ENCODE peak calls at places on chromosomes 11 and 22, in ten cellular contexts. U, T, E, W, M, L, G, V, B and N are unnamed samples. For H3K9me3, the result is how much of the 10 kb centered on the place peaks cover.

GRCh38 chr22:48431014-48431413 is 1396.7 kb downstream of the BRD1 start:
- DNase-seq in U (no peak), T (peak), E (no peak), W (no peak), M (no peak), L (no peak), G (no peak), V (no peak), B (no peak), N (no peak)

GRCh38 chr11:8614497-8614896 is 20.5 kb upstream of the STK33 start:
- DNase-seq in U (no peak), T (no peak), E (no peak), W (no peak), M (no peak), L (no peak), G (no peak), V (no peak), B (no peak), N (no peak)

GRCh38 chr22:42418811-42419243 is 13.4 kb downstream of the NFAM1 start:
- DNase-seq in U (peak), T (no peak), E (no peak), W (no peak), M (peak), L (no peak), G (no peak), V (no peak), B (no peak), N (no peak)

GRCh38 chr11:2295971-2296912 is 5.5 kb downstream of the C11orf21 start:
- DNase-seq in U (peak), T (peak), E (peak), W (no peak), M (no peak), L (no peak), G (no peak), V (no peak), B (no peak), N (peak)

GRCh38 chr22:34992672-34993071 is 73.3 kb upstream of the ISX start:
- DNase-seq in U (no peak), T (no peak), E (no peak), W (no peak), M (no peak), L (no peak), G (no peak), V (no peak), B (no peak), N (no peak)

GRCh38 chr22:24359452-24360120 is 67.8 kb upstream of the ADORA2A start:
- DNase-seq in U (no peak), T (no peak), E (no peak), W (no peak), M (peak), L (no peak), G (no peak), V (no peak), B (no peak), N (no peak)

GRCh38 chr11:131064373-131064991 is 148.2 kb upstream of the SNX19 start:
- DNase-seq in U (peak), T (no peak), E (peak), W (no peak), M (peak), L (peak), G (peak), V (peak), B (peak), N (no peak)

GRCh38 chr22:26615149-26615548 is 2.7 kb downstream of the CRYBB1 start:
- DNase-seq in U (no peak), T (no peak), E (no peak), W (no peak), M (no peak), L (no peak), G (no peak), V (no peak), B (no peak), N (no peak)

GRCh38 chr22:46067159-46068111 is 82.9 kb upstream of the PPARA start:
- DNase-seq in U (no peak), T (peak), E (no peak), W (no peak), M (no peak), L (peak), G (peak), V (no peak), B (no peak), N (no peak)

GRCh38 chr22:43050995-43051394 is 36.0 kb upstream of the PACSIN2 start:
- DNase-seq in U (no peak), T (no peak), E (no peak), W (no peak), M (no peak), L (no peak), G (no peak), V (no peak), B (no peak), N (no peak)

GRCh38 chr11:115384236-115384635 is 120.0 kb downstream of the CADM1 start:
- DNase-seq in U (no peak), T (no peak), E (no peak), W (no peak), M (no peak), L (no peak), G (no peak), V (no peak), B (no peak), N (no peak)

GRCh38 chr11:63868399-63869064 is 29.6 kb downstream of the MARK2 start:
- DNase-seq in U (no peak), T (peak), E (no peak), W (no peak), M (peak), L (no peak), G (no peak), V (no peak), B (no peak), N (no peak)

GRCh38 chr11:56251954-56252353 is at the start of gene OR5T3:
- DNase-seq in U (no peak), T (no peak), E (no peak), W (no peak), M (no peak), L (no peak), G (no peak), V (no peak), B (no peak), N (no peak)

GRCh38 chr22:50059185-50059880 is 1.2 kb upstream of the TTLL8 start:
- DNase-seq in U (no peak), T (no peak), E (no peak), W (no peak), M (peak), L (no peak), G (no peak), V (no peak), B (no peak), N (no peak)

GRCh38 chr11:15873501-15873900 is 482.8 kb downstream of the SOX6 start:
- DNase-seq in U (no peak), T (no peak), E (no peak), W (no peak), M (no peak), L (no peak), G (no peak), V (no peak), B (no peak), N (no peak)

GRCh38 chr11:132126973-132127900 is 756.8 kb downstream of the NTM start:
- DNase-seq in U (no peak), T (peak), E (no peak), W (no peak), M (peak), L (peak), G (peak), V (no peak), B (peak), N (peak)

GRCh38 chr11:12762696-12763324 is 88.6 kb downstream of the TEAD1 start:
- DNase-seq in U (no peak), T (no peak), E (no peak), W (no peak), M (no peak), L (no peak), G (no peak), V (no peak), B (no peak), N (no peak)

GRCh38 chr11:61912991-61913698 is 4.2 kb downstream of the RAB3IL1 start:
- DNase-seq in U (peak), T (peak), E (peak), W (no peak), M (no peak), L (no peak), G (no peak), V (peak), B (no peak), N (no peak)

GRCh38 chr22:31923761-31924160 is 20.6 kb upstream of the YWHAH start:
- DNase-seq in U (no peak), T (no peak), E (no peak), W (no peak), M (no peak), L (no peak), G (no peak), V (no peak), B (no peak), N (no peak)

GRCh38 chr11:117023178-117023577 is 75.0 kb downstream of the SIK3 start:
- DNase-seq in U (no peak), T (no peak), E (no peak), W (no peak), M (no peak), L (no peak), G (no peak), V (no peak), B (no peak), N (no peak)

GRCh38 chr11:41497974-41498373 is 38.5 kb upstream of the LRRC4C start:
- DNase-seq in U (no peak), T (no peak), E (no peak), W (no peak), M (peak), L (no peak), G (no peak), V (no peak), B (no peak), N (no peak)

GRCh38 chr11:638616-639323 is 1.7 kb downstream of the DRD4 start:
- DNase-seq in U (no peak), T (no peak), E (no peak), W (no peak), M (no peak), L (no peak), G (no peak), V (no peak), B (no peak), N (no peak)

GRCh38 chr11:72812968-72813739 is 1.1 kb upstream of the ATG16L2 start:
- DNase-seq in U (peak), T (peak), E (no peak), W (peak), M (peak), L (no peak), G (peak), V (no peak), B (peak), N (no peak)

GRCh38 chr22:22030493-22031182 is 48.1 kb upstream of the TOP3B start:
- DNase-seq in U (no peak), T (no peak), E (no peak), W (no peak), M (peak), L (peak), G (no peak), V (no peak), B (no peak), N (peak)

DNA sequence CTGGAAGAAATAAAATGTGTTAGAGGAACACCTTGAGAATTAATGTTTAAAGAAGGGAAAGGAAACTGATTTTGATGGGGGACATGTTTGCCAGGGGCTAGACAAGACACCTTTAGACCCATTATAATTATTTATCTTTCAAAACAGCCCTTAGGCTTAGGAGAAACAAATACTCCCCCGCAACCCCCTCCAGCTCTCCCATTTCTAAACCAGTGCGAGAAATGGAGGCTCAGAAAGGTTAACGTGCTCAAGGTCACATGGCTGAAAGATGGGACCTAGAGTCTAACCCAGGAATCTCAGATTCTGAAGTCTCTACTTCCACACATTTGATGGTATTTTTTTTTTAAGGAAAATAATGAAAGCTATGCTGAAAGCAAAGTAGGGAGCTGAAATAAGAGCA is 18.0 kb downstream of the EHF start:
- DNase-seq in U (no peak), T (no peak), E (no peak), W (no peak), M (no peak), L (no peak), G (no peak), V (no peak), B (no peak), N (no peak)
- H3K27ac ChIP-seq in U (no peak), T (no peak), E (no peak), W (no peak), M (no peak), L (no peak), G (no peak), V (peak), B (no peak), N (no peak)

GRCh38 chr11:134610116-134610910 is 198.3 kb upstream of the B3GAT1 start:
- DNase-seq in U (no peak), T (no peak), E (no peak), W (no peak), M (no peak), L (no peak), G (no peak), V (no peak), B (no peak), N (peak)
- H3K9me3 ChIP-seq in U (under half), T (under half), E (under half), W (under half), M (under half), L (under half), G (under half), V (under half), B (under half), N (under half)

GRCh38 chr22:28316014-28316413 is 363.6 kb downstream of the TTC28 start:
- DNase-seq in U (no peak), T (no peak), E (no peak), W (no peak), M (no peak), L (no peak), G (peak), V (no peak), B (no peak), N (no peak)
- H3K27ac ChIP-seq in U (no peak), T (no peak), E (no peak), W (no peak), M (no peak), L (no peak), G (no peak), V (no peak), B (no peak), N (no peak)

GRCh38 chr11:29781268-29781667 is 235.6 kb downstream of the KCNA4 start:
- DNase-seq in U (no peak), T (no peak), E (no peak), W (no peak), M (peak), L (no peak), G (no peak), V (no peak), B (no peak), N (no peak)
- H3K9me3 ChIP-seq in U (under half), T (under half), E (under half), W (under half), M (under half), L (under half), G (under half), V (under half), B (under half), N (under half)